ENCODE peak calls at places on chromosomes 1 and 21, in four cellular contexts. Y is OCI-LY7, G is PC-3, R is T-helper 17 cell. H is an unnamed sample. For H3K9me3, the result is how much of the 10 kb centered on the place peaks cover.

GRCh38 chr1:52253421-52253820 is 111.5 kb downstream of the ZFYVE9 start:
- DNase-seq in Y (no peak), G (no peak), R (no peak), H (no peak)

GRCh38 chr21:34574984-34575529 is 39.9 kb downstream of the RCAN1 start:
- DNase-seq in Y (no peak), G (no peak), R (no peak), H (no peak)

GRCh38 chr1:30232288-30232899 is 491.0 kb downstream of the MATN1 start:
- DNase-seq in Y (peak), G (peak), R (no peak), H (no peak)

GRCh38 chr1:187680823-187681222 is 852.1 kb downstream of the PLA2G4A start:
- DNase-seq in Y (no peak), G (no peak), R (no peak), H (no peak)

GRCh38 chr21:45004059-45004422 is 64.2 kb downstream of the SLX9 start:
- DNase-seq in Y (no peak), G (no peak), R (no peak), H (no peak)

GRCh38 chr1:24384251-24385090 is 29.1 kb downstream of the STPG1 start:
- DNase-seq in Y (no peak), G (peak), R (no peak), H (no peak)

GRCh38 chr1:63946866-63947491 is 173.2 kb downstream of the ROR1 start:
- DNase-seq in Y (no peak), G (peak), R (no peak), H (peak)

GRCh38 chr1:6351480-6352137 is 42.0 kb downstream of the ACOT7 start:
- DNase-seq in Y (no peak), G (no peak), R (no peak), H (no peak)

GRCh38 chr1:29893806-29894205 is 657.5 kb downstream of the PTPRU start:
- DNase-seq in Y (no peak), G (no peak), R (no peak), H (no peak)

GRCh38 chr1:10152709-10153284 is 57.6 kb upstream of the KIF1B start:
- DNase-seq in Y (peak), G (peak), R (no peak), H (peak)

GRCh38 chr1:209587778-209588177 is 4.3 kb downstream of the CAMK1G start:
- DNase-seq in Y (no peak), G (peak), R (no peak), H (no peak)

GRCh38 chr21:44440241-44441040 is 14.9 kb upstream of the LRRC3 start:
- DNase-seq in Y (no peak), G (no peak), R (no peak), H (no peak)

GRCh38 chr1:25197982-25198681 is 34.2 kb downstream of the SYF2 start:
- DNase-seq in Y (no peak), G (peak), R (no peak), H (no peak)

GRCh38 chr1:100622966-100623762 is 85.2 kb downstream of the GPR88 start:
- DNase-seq in Y (no peak), G (peak), R (no peak), H (no peak)

GRCh38 chr1:40270152-40270834 is 12.3 kb downstream of the ZMPSTE24 start:
- DNase-seq in Y (no peak), G (peak), R (no peak), H (no peak)

GRCh38 chr1:101907264-101907663 is 89.5 kb downstream of the OLFM3 start:
- DNase-seq in Y (no peak), G (no peak), R (no peak), H (no peak)

GRCh38 chr1:117413412-117413811 is 46.2 kb downstream of the MAN1A2 start:
- DNase-seq in Y (no peak), G (no peak), R (no peak), H (no peak)

GRCh38 chr1:58133562-58133961 is 413.0 kb downstream of the OMA1 start:
- DNase-seq in Y (no peak), G (no peak), R (no peak), H (no peak)

DNA sequence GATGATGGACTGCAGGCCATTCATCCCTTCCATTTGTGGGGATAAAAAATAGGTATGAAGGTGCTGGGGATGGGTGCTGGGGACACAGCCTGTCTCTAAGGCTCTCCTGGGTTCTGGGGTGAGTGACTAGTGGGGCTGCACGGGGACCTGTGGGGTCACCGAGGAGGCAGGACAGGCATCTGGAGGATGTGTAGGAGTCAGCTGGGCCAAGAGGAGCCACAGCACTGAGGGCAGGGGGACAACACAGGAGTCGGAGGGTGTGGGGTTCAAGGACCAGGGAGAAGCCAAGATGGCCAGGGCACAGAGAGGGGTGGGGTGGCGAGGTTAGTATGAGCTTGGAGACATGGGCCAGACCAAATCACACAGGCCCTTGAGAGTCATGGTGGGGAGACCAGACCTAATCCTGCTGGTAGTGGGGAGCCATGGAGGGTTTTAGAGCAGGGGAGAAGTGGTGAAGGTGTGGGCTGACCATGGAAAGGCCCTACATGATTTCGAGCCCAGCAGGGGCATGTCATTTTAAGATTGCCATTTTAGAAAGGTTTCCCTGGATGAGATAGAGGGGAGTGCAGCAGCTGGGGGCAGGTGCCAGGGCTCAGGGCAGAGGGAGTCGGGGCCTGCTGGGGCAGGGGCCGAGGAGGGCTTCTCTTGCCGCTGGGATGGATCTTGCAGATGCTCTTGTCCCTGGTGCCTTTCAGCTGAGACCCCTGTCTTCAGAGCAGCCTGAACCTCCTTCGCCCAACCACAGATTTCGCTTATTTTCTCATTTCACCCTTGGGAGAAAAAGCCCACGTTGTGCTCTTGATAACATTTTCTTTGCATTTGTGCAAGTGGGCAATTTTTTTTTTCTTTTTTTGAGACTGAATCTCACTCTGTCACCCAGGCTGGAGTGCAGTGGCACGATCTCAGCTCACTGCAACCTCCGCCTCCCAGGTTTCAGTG is 22.7 kb downstream of the SERINC2 start:
- DNase-seq in Y (no peak), G (no peak), R (no peak), H (no peak)
- H3K9me3 ChIP-seq in Y (under half), G (under half), R (under half), H (under half)

GRCh38 chr21:23152130-23152529 is 2153.9 kb downstream of the NCAM2 start:
- DNase-seq in Y (no peak), G (no peak), R (no peak), H (no peak)

GRCh38 chr21:23160914-23161313 is 2162.7 kb downstream of the NCAM2 start:
- DNase-seq in Y (no peak), G (peak), R (no peak), H (no peak)

DNA sequence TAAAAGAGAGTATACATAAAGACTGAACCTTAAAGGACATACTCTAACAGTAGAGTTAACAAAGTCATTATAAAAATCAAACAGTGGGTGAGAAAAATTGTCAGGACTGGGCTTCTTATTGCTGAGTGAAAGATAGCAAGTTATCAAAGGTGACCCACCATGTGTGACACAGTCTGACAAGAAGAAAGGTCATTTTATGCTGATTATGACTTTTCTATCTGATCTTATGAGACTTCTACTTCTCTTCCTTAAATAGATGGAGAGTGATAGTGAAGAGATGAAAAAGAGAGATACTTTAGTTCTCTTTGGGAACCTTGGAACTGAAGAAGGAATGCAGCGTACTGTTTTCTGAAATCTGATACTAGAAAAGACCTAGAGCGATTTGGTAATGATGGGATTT is 2157.1 kb downstream of the NCAM2 start:
- DNase-seq in Y (no peak), G (no peak), R (no peak), H (no peak)
- H3K9me3 ChIP-seq in Y (under half), G (under half), R (under half), H (under half)

DNA sequence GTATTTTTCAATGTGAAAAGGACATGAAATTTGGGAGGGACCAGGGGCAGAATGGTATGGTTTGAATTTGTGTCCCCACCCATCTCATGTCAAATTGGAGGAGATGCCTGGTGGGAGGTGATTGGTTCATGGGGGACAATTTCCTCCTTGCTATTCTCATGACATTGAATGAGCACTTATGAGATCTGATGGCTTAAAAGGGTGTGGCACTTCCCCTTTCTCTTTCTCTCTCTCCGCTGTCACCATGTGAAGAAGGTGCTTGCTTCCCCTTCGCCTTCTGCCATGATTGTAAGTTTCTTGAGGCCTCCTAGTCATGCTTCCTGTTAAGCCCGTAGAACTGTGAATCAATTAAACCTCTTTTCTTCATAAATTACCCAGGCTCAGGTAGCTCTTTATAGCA is 7.6 kb upstream of the GBP4 start:
- DNase-seq in Y (no peak), G (no peak), R (no peak), H (no peak)
- H3K9me3 ChIP-seq in Y (under half), G (under half), R (under half), H (under half)

GRCh38 chr1:152109231-152109997 is 5.8 kb downstream of the TCHH start:
- DNase-seq in Y (no peak), G (peak), R (no peak), H (no peak)

GRCh38 chr1:152108899-152109222 is 6.4 kb downstream of the TCHH start:
- DNase-seq in Y (no peak), G (no peak), R (no peak), H (no peak)

GRCh38 chr1:152110365-152110859 is 4.8 kb downstream of the TCHH start:
- DNase-seq in Y (no peak), G (peak), R (no peak), H (no peak)

GRCh38 chr1:152110860-152111514 is 4.3 kb downstream of the TCHH start:
- DNase-seq in Y (no peak), G (peak), R (no peak), H (no peak)

DNA sequence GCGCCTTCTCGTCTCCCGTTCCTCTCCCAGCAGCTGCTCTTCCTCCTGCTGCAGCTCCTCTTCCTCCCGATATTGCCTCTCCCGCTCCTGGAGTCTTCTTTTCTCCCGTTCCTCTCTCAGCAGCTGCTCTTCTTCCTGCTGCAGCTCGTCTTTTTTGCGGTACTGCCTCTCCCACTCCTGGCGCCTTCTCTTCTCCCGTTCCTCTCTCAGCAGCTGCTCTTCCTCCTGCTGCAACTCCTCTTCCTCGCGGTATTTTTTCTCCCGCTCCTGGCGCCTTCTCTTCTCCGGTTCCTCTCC is 5.3 kb downstream of the TCHH start:
- DNase-seq in Y (no peak), G (no peak), R (no peak), H (no peak)
- H3K9me3 ChIP-seq in Y (under half), G (under half), R (under half), H (under half)

GRCh38 chr1:248361111-248361715 is at the start of gene OR2T4:
- DNase-seq in Y (no peak), G (no peak), R (no peak), H (no peak)
- H3K9me3 ChIP-seq in Y (under half), G (under half), R (under half), H (under half)

GRCh38 chr21:30561957-30562356 is 843 bp upstream of the KRTAP19-7 start:
- DNase-seq in Y (no peak), G (no peak), R (no peak), H (no peak)

GRCh38 chr21:30563072-30563471 is 2.0 kb upstream of the KRTAP19-7 start:
- DNase-seq in Y (no peak), G (no peak), R (no peak), H (no peak)

GRCh38 chr21:30563630-30564029 is 2.5 kb upstream of the KRTAP19-7 start:
- DNase-seq in Y (no peak), G (no peak), R (no peak), H (no peak)

GRCh38 chr21:30567617-30568016 is 6.5 kb upstream of the KRTAP19-7 start:
- DNase-seq in Y (no peak), G (no peak), R (no peak), H (no peak)
- H3K9me3 ChIP-seq in Y (under half), G (under half), R (under half), H (under half)

DNA sequence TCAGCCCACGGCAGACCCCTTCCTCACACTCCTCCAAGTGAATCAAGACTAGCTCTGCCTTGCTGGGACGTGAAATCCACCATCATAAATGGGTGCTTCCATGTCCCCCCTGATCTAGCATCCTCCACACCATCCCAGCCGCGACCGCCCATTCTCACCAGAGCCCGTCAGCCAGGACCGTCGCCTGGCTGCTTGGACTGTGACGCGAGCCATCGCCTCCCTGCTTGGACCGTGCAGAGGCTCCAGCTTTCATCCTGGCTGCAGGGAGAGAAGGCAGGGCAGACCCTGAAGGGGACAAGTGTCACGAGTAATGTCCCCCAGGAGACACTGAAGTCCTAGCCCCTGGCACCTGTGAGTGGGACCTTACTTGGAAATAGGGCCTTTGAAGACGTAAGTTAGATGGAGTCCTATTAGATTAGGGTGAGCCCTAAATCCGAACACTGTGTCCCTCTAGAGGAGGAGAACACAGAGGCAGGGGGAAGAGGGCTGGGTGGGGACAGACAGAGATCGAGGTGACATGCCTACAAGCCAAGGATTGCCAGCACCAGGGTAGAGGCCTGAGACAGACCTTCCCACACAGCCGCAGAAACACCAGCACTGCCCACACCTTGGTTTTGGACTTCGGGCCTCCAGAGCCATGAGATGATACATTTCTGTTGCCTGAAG is 12.8 kb upstream of the PRKCZ start:
- DNase-seq in Y (no peak), G (no peak), R (no peak), H (no peak)
- H3K9me3 ChIP-seq in Y (under half), G (under half), R (under half), H (under half)

GRCh38 chr1:246978281-246978680 is 29.6 kb downstream of the ZNF695 start:
- DNase-seq in Y (no peak), G (no peak), R (no peak), H (no peak)
- H3K9me3 ChIP-seq in Y (under half), G (half or more), R (under half), H (under half)

DNA sequence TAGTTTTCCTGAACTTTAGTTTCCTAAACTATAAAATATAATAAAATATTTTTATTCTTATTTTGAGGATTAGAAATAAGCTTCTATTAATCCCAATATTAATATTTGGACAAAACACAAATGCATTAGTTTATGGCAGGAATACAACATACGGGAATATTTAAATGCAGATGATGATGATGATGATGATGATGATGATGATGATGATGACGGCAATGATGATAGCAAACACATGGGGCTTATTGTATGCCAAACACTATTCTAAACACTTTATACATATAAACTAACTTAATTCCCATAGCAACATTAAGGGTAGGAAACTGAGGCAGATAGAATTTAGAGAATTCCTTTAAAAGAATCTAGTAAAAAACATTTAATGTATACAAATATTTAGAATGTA is 541.5 kb upstream of the BEND5 start:
- DNase-seq in Y (no peak), G (no peak), R (no peak), H (no peak)
- H3K9me3 ChIP-seq in Y (under half), G (under half), R (under half), H (under half)

DNA sequence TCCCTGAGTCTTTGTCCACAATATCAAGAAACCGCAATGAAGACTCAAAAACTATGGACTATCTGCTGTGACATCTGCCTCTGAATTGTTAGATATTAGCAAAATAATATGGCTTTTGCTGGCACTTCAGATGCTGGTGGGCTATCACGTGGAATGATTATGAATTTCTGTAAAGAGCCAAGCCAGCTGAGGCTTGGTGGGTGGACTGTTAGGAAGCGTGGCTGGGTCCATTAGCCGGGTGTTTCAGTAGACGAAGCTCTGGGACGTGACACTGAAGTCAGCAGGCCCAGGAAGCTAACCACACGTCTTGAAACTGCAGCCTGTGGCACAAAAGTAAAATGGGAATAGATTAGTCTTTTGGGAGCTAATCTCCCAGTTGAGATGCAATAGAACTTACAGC is 780.0 kb upstream of the TPTE start:
- DNase-seq in Y (no peak), G (no peak), R (no peak), H (no peak)
- H3K9me3 ChIP-seq in Y (under half), G (half or more), R (under half), H (under half)

H was measured in thoracic aorta.